ENCODE peak calls at places on chromosomes 7 and 10, in six cellular contexts. L, N, Q, I, K and U are unnamed samples.

GRCh38 chr7:16926283-16926682 is 44.5 kb upstream of the AGR3 start:
- DNase-seq in L (peak), N (peak), Q (peak), I (peak), K (no peak), U (no peak)

GRCh38 chr10:79494871-79495270 is 17.5 kb upstream of the EIF5AL1 start:
- DNase-seq in L (no peak), N (no peak), Q (no peak), I (no peak), K (no peak), U (no peak)

GRCh38 chr10:86022906-86023305 is 343.7 kb downstream of the GRID1 start:
- DNase-seq in L (no peak), N (no peak), Q (no peak), I (no peak), K (no peak), U (no peak)

GRCh38 chr10:103284170-103284569 is 7.2 kb downstream of the INA start:
- DNase-seq in L (no peak), N (no peak), Q (no peak), I (no peak), K (no peak), U (no peak)

GRCh38 chr10:13823046-13823711 is 236.4 kb downstream of the PRPF18 start:
- DNase-seq in L (peak), N (no peak), Q (no peak), I (no peak), K (no peak), U (no peak)

GRCh38 chr7:111829221-111829620 is 266.9 kb upstream of the IMMP2L start:
- DNase-seq in L (no peak), N (no peak), Q (no peak), I (no peak), K (no peak), U (no peak)

GRCh38 chr10:89563861-89564478 is 28.6 kb upstream of the SLC16A12 start:
- DNase-seq in L (peak), N (peak), Q (no peak), I (peak), K (peak), U (peak)

GRCh38 chr7:155371884-155372781 is 74.5 kb downstream of the INSIG1 start:
- DNase-seq in L (peak), N (no peak), Q (no peak), I (no peak), K (no peak), U (no peak)

GRCh38 chr7:102447311-102447710 is 13.9 kb downstream of the ORAI2 start:
- DNase-seq in L (no peak), N (no peak), Q (no peak), I (no peak), K (no peak), U (no peak)

GRCh38 chr10:22599048-22599561 is 115.3 kb downstream of the PIP4K2A start:
- DNase-seq in L (no peak), N (peak), Q (no peak), I (no peak), K (peak), U (no peak)

GRCh38 chr10:113386005-113386404 is 166.8 kb upstream of the HABP2 start:
- DNase-seq in L (no peak), N (peak), Q (no peak), I (peak), K (no peak), U (no peak)

GRCh38 chr7:70178206-70178605 is 579.9 kb downstream of the AUTS2 start:
- DNase-seq in L (no peak), N (no peak), Q (no peak), I (no peak), K (no peak), U (no peak)

GRCh38 chr10:59096631-59097030 is 79.8 kb upstream of the PHYHIPL start:
- DNase-seq in L (no peak), N (no peak), Q (no peak), I (no peak), K (no peak), U (no peak)

GRCh38 chr10:119817991-119818888 is 54.4 kb downstream of the MCMBP start:
- DNase-seq in L (peak), N (peak), Q (peak), I (no peak), K (no peak), U (peak)

GRCh38 chr10:63416376-63416775 is 49.4 kb downstream of the JMJD1C start:
- DNase-seq in L (no peak), N (peak), Q (no peak), I (no peak), K (no peak), U (no peak)

GRCh38 chr7:120988591-120989299 is at the start of gene CPED1:
- DNase-seq in L (peak), N (peak), Q (peak), I (no peak), K (no peak), U (peak)

GRCh38 chr7:22452142-22452763 is 47.7 kb downstream of the STEAP1B start:
- DNase-seq in L (peak), N (peak), Q (peak), I (peak), K (no peak), U (peak)

GRCh38 chr7:141915565-141915964 is 634 bp upstream of the OR9A4 start:
- DNase-seq in L (peak), N (no peak), Q (peak), I (no peak), K (no peak), U (no peak)

GRCh38 chr10:108204528-108205313 is 1040.2 kb upstream of the SORCS1 start:
- DNase-seq in L (peak), N (no peak), Q (peak), I (no peak), K (peak), U (no peak)

GRCh38 chr7:128059143-128059975 is 28.1 kb upstream of the LRRC4 start:
- DNase-seq in L (peak), N (no peak), Q (no peak), I (no peak), K (no peak), U (no peak)

GRCh38 chr7:50834679-50835078 is 52.0 kb upstream of the GRB10 start:
- DNase-seq in L (no peak), N (no peak), Q (no peak), I (no peak), K (no peak), U (no peak)

GRCh38 chr7:151416135-151416740 is 6.4 kb upstream of the WDR86 start:
- DNase-seq in L (peak), N (no peak), Q (no peak), I (no peak), K (no peak), U (no peak)

GRCh38 chr7:114678116-114678515 is 243.8 kb upstream of the MDFIC start:
- DNase-seq in L (no peak), N (no peak), Q (no peak), I (no peak), K (no peak), U (no peak)

DNA sequence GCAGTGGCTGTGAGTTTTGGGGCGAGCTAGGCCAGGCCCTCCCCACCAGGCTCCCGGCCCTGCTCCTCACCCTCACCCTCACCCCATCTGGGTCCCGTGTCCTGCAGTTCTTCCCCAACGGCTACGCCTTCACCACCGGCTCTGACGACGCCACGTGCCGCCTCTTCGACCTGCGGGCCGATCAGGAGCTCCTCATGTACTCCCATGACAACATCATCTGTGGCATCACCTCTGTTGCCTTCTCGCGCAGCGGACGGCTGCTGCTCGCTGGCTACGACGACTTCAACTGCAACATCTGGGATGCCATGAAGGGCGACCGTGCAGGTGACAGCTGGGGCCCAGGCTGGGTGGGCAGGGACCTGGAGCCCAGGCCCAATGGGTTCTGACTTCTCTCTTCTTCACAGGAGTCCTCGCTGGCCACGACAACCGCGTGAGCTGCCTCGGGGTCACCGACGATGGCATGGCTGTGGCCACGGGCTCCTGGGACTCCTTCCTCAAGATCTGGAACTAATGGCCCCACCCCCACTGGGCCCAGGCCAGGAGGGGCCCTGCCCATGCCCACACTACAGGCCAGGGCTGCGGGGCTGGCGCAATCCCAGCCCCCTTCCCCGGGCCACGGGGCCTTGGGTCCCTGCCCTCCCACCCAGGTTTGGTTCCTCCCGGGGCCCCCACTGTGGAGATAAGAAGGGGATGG is 4.9 kb downstream of the GNB2 start:
- DNase-seq in L (no peak), N (no peak), Q (peak), I (no peak), K (no peak), U (no peak)
- TF ChIP-seq POLR2AphosphoS5 in L (peak), N (peak), Q (no peak), I (no peak), K (peak), U (no peak)

GRCh38 chr7:47375590-47375989 is 206.3 kb downstream of the TNS3 start:
- DNase-seq in L (no peak), N (no peak), Q (no peak), I (no peak), K (no peak), U (no peak)

GRCh38 chr7:47376991-47377590 is 204.8 kb downstream of the TNS3 start:
- DNase-seq in L (no peak), N (no peak), Q (peak), I (no peak), K (no peak), U (no peak)

GRCh38 chr7:47373871-47374451 is 207.9 kb downstream of the TNS3 start:
- DNase-seq in L (no peak), N (peak), Q (no peak), I (no peak), K (no peak), U (no peak)

GRCh38 chr7:47375121-47375551 is 206.8 kb downstream of the TNS3 start:
- DNase-seq in L (no peak), N (no peak), Q (peak), I (no peak), K (no peak), U (no peak)

GRCh38 chr7:47374538-47374937 is 207.4 kb downstream of the TNS3 start:
- DNase-seq in L (no peak), N (no peak), Q (peak), I (no peak), K (no peak), U (no peak)
- TF ChIP-seq POLR2AphosphoS5 in L (no peak), N (no peak), Q (no peak), I (no peak), K (no peak), U (no peak)

DNA sequence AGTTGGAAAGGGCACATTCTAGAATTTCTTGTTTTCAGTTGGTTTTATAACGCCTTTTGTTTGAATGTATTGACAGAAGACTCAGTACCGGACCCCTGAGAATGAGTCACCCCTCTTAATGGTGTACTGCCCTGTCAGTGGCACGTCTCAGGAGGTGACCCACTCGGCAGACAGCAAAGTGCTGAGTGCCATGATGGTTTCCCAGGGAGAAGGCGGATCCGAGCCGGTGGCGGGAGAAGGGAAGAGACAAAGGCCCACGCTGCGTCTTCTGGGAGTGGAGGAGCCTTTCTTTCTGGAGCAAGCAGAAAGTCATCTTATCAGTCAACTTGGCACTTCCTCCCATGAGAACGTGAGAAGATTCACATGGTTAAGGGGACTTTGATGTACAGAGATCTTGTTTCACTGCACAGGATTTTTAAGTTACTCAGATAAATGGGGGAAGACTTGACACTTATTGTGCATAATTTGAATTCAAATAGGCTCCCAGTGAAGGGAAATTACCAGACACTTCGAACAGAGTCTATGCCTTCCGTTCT is 14.6 kb upstream of the PPP2R2D start:
- DNase-seq in L (no peak), N (no peak), Q (no peak), I (no peak), K (no peak), U (no peak)
- TF ChIP-seq POLR2AphosphoS5 in L (no peak), N (no peak), Q (no peak), I (no peak), K (no peak), U (no peak)

GRCh38 chr10:122321960-122322359 is 50.9 kb downstream of the BTBD16 start:
- DNase-seq in L (no peak), N (no peak), Q (no peak), I (no peak), K (no peak), U (no peak)

GRCh38 chr10:122326385-122326784 is 48.1 kb upstream of the PLEKHA1 start:
- DNase-seq in L (no peak), N (no peak), Q (no peak), I (no peak), K (no peak), U (no peak)

GRCh38 chr10:122325235-122325634 is 49.3 kb upstream of the PLEKHA1 start:
- DNase-seq in L (no peak), N (no peak), Q (no peak), I (no peak), K (no peak), U (no peak)

GRCh38 chr10:122323188-122323587 is 51.3 kb upstream of the PLEKHA1 start:
- DNase-seq in L (no peak), N (no peak), Q (no peak), I (no peak), K (no peak), U (no peak)

DNA sequence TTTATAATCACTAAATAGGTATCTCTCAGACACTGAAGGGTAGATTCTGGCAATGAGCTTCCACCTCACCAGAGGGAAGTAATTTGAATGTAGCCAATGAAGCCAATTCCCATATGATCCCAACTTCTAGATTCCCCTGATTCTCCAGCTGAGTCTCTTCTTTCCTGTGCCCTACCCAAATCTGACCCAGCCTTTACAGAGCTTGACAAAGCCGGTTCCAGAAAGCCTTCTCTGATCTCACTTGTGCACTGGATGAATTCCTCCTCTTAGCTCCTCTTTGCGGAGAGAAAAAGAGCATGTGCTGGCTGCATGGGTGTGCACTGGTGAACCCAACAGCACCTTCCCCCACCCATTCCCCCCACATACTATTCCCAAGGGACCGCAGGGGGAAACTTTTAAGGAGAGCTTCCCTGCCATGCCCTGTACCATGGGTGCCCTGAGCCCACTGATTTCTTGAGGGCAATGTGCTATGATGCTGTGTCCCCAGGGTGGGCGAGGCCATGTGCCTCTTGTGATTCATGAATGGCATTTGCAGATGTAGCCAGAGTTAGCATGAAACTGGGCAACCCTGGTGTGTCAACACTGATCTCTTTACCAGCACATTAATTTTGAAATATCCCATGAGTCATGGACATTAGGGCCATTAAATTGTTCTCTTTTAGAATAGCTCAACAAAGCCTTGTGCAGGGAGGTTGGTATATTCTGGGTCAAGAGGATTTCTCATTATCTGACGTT is 50.4 kb upstream of the PLEKHA1 start:
- DNase-seq in L (no peak), N (no peak), Q (no peak), I (no peak), K (no peak), U (no peak)
- TF ChIP-seq POLR2AphosphoS5 in L (no peak), N (no peak), Q (no peak), I (no peak), K (no peak), U (no peak)

GRCh38 chr7:96303105-96303685 is 18.7 kb downstream of the SLC25A13 start:
- DNase-seq in L (no peak), N (peak), Q (peak), I (no peak), K (no peak), U (peak)
- TF ChIP-seq POLR2AphosphoS5 in L (no peak), N (no peak), Q (no peak), I (no peak), K (no peak), U (peak)

DNA sequence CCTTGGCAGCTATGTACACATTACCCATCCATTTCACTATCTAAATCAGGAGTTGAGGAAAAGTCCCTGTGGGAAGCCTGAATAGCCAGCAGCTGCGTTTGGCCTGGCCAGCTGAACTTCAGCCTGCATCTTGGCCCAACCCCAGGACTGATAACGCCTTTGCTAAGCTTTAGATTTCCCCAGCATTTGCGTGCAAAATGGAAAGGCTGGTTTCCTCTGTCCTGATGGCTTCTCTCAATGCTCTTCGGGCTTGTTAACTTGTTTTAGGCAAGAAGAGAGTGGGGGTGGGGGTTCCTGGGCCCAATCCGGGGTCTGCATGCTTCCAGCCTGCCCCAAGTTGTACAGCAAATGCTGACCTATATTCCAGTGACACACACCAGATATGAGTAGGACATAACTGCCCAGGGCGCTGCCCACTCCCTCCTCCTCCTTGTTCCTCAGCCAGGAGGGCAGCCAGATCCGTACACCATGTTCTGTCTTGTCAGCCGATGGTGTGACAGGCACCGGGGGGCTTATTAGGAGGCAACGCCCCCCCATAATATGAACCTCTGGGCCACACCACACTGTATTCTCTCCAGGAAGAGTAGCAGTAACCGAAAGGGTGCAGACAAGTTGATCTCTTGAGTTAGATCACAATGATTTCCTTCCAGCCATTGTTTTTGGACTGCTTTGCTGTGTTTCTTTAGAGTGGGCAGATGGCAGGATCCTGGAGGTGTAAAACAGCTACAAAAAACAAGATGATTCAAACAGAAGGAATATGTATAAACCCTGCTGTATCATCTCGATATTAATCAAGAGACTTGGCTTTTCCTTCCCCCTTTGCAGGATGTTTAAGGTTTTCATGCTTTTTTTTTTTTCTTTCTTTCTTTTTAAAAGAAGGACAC is 339.0 kb downstream of the RNLS start:
- DNase-seq in L (no peak), N (peak), Q (peak), I (no peak), K (no peak), U (no peak)
- TF ChIP-seq POLR2AphosphoS5 in L (no peak), N (peak), Q (peak), I (no peak), K (no peak), U (no peak)

GRCh38 chr7:12722136-12722535 is 34.7 kb downstream of the ARL4A start:
- DNase-seq in L (no peak), N (no peak), Q (no peak), I (no peak), K (no peak), U (no peak)

GRCh38 chr7:12719978-12720377 is 32.5 kb downstream of the ARL4A start:
- DNase-seq in L (no peak), N (peak), Q (no peak), I (no peak), K (no peak), U (no peak)

GRCh38 chr7:12716722-12717121 is 29.3 kb downstream of the ARL4A start:
- DNase-seq in L (no peak), N (no peak), Q (no peak), I (no peak), K (no peak), U (no peak)

GRCh38 chr7:12721286-12721830 is 33.9 kb downstream of the ARL4A start:
- DNase-seq in L (no peak), N (no peak), Q (no peak), I (no peak), K (no peak), U (no peak)

GRCh38 chr7:12719141-12719919 is 31.9 kb downstream of the ARL4A start:
- DNase-seq in L (no peak), N (peak), Q (no peak), I (no peak), K (no peak), U (peak)
- TF ChIP-seq POLR2AphosphoS5 in L (no peak), N (no peak), Q (no peak), I (no peak), K (no peak), U (peak)